ENCODE peak calls at places on chromosome 2, in nine cellular contexts. K is activated naive CD4-positive, alpha-beta T cell treated with Interleukin-2 at 50 U/mL for 16 hours; D is BJ; R is amniotic stem cell; W is GM04504; U is epithelial cell of esophagus; I is H4; Z is GM23248; E is HEK293T. V is an unnamed sample.

GRCh38 chr2:103921161-103921560 is 932.8 kb upstream of the POU3F3 start:
- DNase-seq in U (no peak), W (no peak), K (no peak), D (no peak), E (no peak), Z (no peak), I (no peak), R (no peak), V (no peak)

GRCh38 chr2:191927991-191928390 is 81.1 kb upstream of the CAVIN2 start:
- DNase-seq in I (peak; percentile 90), E (no peak), D (no peak), K (no peak), W (no peak), U (peak; percentile 23), R (no peak), Z (peak; percentile 28), V (no peak)

GRCh38 chr2:85266424-85267041 is 61.3 kb downstream of the TGOLN2 start:
- DNase-seq in W (no peak), K (peak; percentile 70), R (no peak), U (peak; percentile 70), Z (peak; percentile 68), I (peak; percentile 32), D (no peak), E (peak; percentile 68), V (no peak)

GRCh38 chr2:29310665-29311348 is 195.6 kb downstream of the CLIP4 start:
- DNase-seq in R (no peak), I (no peak), K (no peak), W (no peak), E (no peak), Z (no peak), U (no peak), D (no peak), V (no peak)

GRCh38 chr2:85704800-85705679 is 10.9 kb downstream of the GNLY start:
- DNase-seq in D (no peak), K (no peak), U (no peak), E (no peak), I (no peak), W (no peak), R (no peak), Z (no peak), V (no peak)

GRCh38 chr2:241768251-241768711 is 8.3 kb upstream of the GAL3ST2 start:
- DNase-seq in I (no peak), W (no peak), E (no peak), Z (no peak), K (no peak), R (no peak), U (no peak), D (no peak), V (no peak)

GRCh38 chr2:51212374-51212773 is 180.4 kb upstream of the NRXN1 start:
- DNase-seq in E (no peak), I (no peak), U (no peak), K (no peak), D (no peak), R (no peak), W (no peak), Z (no peak), V (no peak)

GRCh38 chr2:241929551-241930490 is 60.3 kb downstream of the RTP5 start:
- DNase-seq in I (no peak), R (no peak), D (no peak), E (no peak), W (no peak), K (no peak), Z (no peak), U (no peak), V (no peak)

GRCh38 chr2:239762742-239763269 is 262.3 kb downstream of the NDUFA10 start:
- DNase-seq in R (no peak), W (no peak), Z (peak; percentile 14), U (no peak), E (no peak), D (no peak), I (peak; percentile 27), K (no peak), V (no peak)

GRCh38 chr2:213476641-213477040 is 192.4 kb downstream of the SPAG16 start:
- DNase-seq in R (no peak), K (no peak), D (peak; percentile 9), E (no peak), W (peak; percentile 14), I (no peak), U (peak; percentile 51), Z (peak; percentile 83), V (no peak)

GRCh38 chr2:222398446-222398885 is 25.9 kb upstream of the SGPP2 start:
- DNase-seq in D (no peak), I (peak; percentile 14), U (no peak), W (no peak), R (no peak), K (no peak), Z (no peak), E (no peak), V (no peak)

GRCh38 chr2:241379481-241380480 is 23.7 kb downstream of the FARP2 start:
- DNase-seq in R (no peak), I (no peak), D (peak; percentile 86), U (no peak), E (no peak), K (no peak), W (peak; percentile 65), Z (peak; percentile 71), V (no peak)

GRCh38 chr2:38152093-38152492 is 76.1 kb upstream of the CYP1B1 start:
- DNase-seq in R (no peak), Z (no peak), K (no peak), U (no peak), D (no peak), E (no peak), W (no peak), I (no peak), V (no peak)

GRCh38 chr2:237998530-237998929 is 31.7 kb downstream of the UBE2F start:
- DNase-seq in W (no peak), D (no peak), R (no peak), Z (peak; percentile 23), K (peak; percentile 33), E (no peak), U (no peak), I (peak; percentile 72), V (no peak)

GRCh38 chr2:159129807-159130206 is 156.7 kb downstream of the WDSUB1 start:
- DNase-seq in D (no peak), K (no peak), E (no peak), W (no peak), I (no peak), U (no peak), R (no peak), Z (no peak), V (no peak)

GRCh38 chr2:210113636-210114235 is 57.5 kb downstream of the KANSL1L start:
- DNase-seq in E (no peak), W (no peak), Z (no peak), I (no peak), U (no peak), R (no peak), K (no peak), D (no peak), V (no peak)

GRCh38 chr2:108412995-108413726 is 35.4 kb downstream of the SULT1C4 start:
- DNase-seq in K (no peak), W (peak; percentile 72), I (peak; percentile 62), E (no peak), D (peak; percentile 89), U (peak; percentile 95), R (peak; percentile 59), Z (peak; percentile 84), V (no peak)

GRCh38 chr2:240463274-240463865 is 27.9 kb downstream of the GPC1 start:
- DNase-seq in R (no peak), U (no peak), I (no peak), E (no peak), W (no peak), K (peak; percentile 0), Z (peak; percentile 20), D (no peak), V (no peak)

GRCh38 chr2:199955007-199955338 is 318 bp downstream of the TYW5 start:
- DNase-seq in W (no peak), Z (peak; percentile 67), K (no peak), D (no peak), U (no peak), R (no peak), I (no peak), E (no peak), V (no peak)

GRCh38 chr2:120397362-120397811 is 51.5 kb downstream of the INHBB start:
- DNase-seq in K (no peak), E (no peak), D (peak; percentile 77), W (peak; percentile 20), U (peak; percentile 34), I (peak; percentile 61), R (no peak), Z (peak; percentile 63), V (no peak)

GRCh38 chr2:72992734-72993102 is 75.4 kb downstream of the EMX1 start:
- DNase-seq in I (no peak), R (no peak), K (no peak), D (no peak), U (no peak), E (no peak), W (no peak), Z (no peak), V (no peak)

GRCh38 chr2:100291152-100291970 is 30.9 kb downstream of the LONRF2 start:
- DNase-seq in U (peak; percentile 78), K (peak; percentile 48), I (peak; percentile 99), D (peak; percentile 61), E (peak; percentile 37), Z (peak; percentile 96), R (peak; percentile 92), W (peak; percentile 54), V (no peak)

GRCh38 chr2:238117199-238118154 is 17.3 kb downstream of the ESPNL start:
- DNase-seq in D (no peak), I (no peak), U (no peak), Z (peak; percentile 73), K (no peak), E (no peak), R (no peak), W (no peak), V (no peak)

GRCh38 chr2:237429761-237430160 is 15.8 kb upstream of the COL6A3 start:
- DNase-seq in K (no peak), Z (peak; percentile 63), D (no peak), W (no peak), U (no peak), E (no peak), R (no peak), I (no peak), V (no peak)

GRCh38 chr2:85728883-85729824 is 24.6 kb upstream of the ATOH8 start:
- DNase-seq in K (peak; percentile 73), U (peak; percentile 68), D (no peak), R (peak; percentile 49), Z (peak; percentile 91), I (peak; percentile 63), E (peak; percentile 93), W (peak; percentile 67), V (no peak)

GRCh38 chr2:105785095-105785847 is 40.6 kb downstream of the NCK2 start:
- DNase-seq in W (no peak), U (peak; percentile 24), K (no peak), I (no peak), D (no peak), R (no peak), E (no peak), Z (no peak), V (no peak)

GRCh38 chr2:126614529-126615279 is 41.3 kb upstream of the GYPC start:
- DNase-seq in U (no peak), D (peak; percentile 31), R (no peak), I (no peak), Z (peak; percentile 52), K (no peak), W (peak; percentile 17), E (no peak), V (peak; percentile 39)

GRCh38 chr2:78416625-78417300 is 608.7 kb upstream of the REG3G start:
- DNase-seq in K (no peak), E (no peak), R (no peak), D (no peak), Z (no peak), W (no peak), U (no peak), I (no peak), V (no peak)

GRCh38 chr2:25316101-25316500 is 25.6 kb downstream of the DNMT3A start:
- DNase-seq in I (no peak), Z (no peak), K (no peak), U (no peak), R (no peak), W (no peak), D (no peak), E (no peak), V (no peak)

GRCh38 chr2:96665083-96665569 is 22.6 kb downstream of the FER1L5 start:
- DNase-seq in E (no peak), R (peak; percentile 91), D (peak; percentile 99), W (peak; percentile 98), I (peak; percentile 97), K (no peak), U (peak; percentile 98), Z (peak; percentile 98), V (peak; percentile 32)

GRCh38 chr2:45006041-45006941 is 3.0 kb downstream of the SIX2 start:
- DNase-seq in Z (no peak), E (no peak), W (no peak), I (no peak), D (no peak), R (no peak), K (no peak), U (no peak), V (no peak)

V was measured in SK-N-MC.